ENCODE peak calls at places on chromosomes 4 and X, in four cellular contexts. One of them, this sample, is unnamed.

GRCh38 chr4:15847746-15848145 is 69.6 kb downstream of the CD38 start:
- DNase-seq in stimulated activated CD8-positive, alpha-beta memory T cell treated with anti-CD3 and anti-CD28 coated beads, Interleukin-15, amount 100 ng/mL, for 48 hours: no peak
- DNase-seq in RPMI7951: no peak
- DNase-seq in NCI-H1105 treated with DMSO at 0.1 percent for 48 hours: no peak
- DNase-seq in this sample: no peak

GRCh38 chrX:33817266-33817665 is 314.8 kb downstream of the FAM47A start:
- DNase-seq in stimulated activated CD8-positive, alpha-beta memory T cell treated with anti-CD3 and anti-CD28 coated beads, Interleukin-15, amount 100 ng/mL, for 48 hours: no peak
- DNase-seq in RPMI7951: no peak
- DNase-seq in NCI-H1105 treated with DMSO at 0.1 percent for 48 hours: no peak
- DNase-seq in this sample: no peak

GRCh38 chr4:79626102-79626501 is 218.1 kb upstream of the GK2 start:
- DNase-seq in stimulated activated CD8-positive, alpha-beta memory T cell treated with anti-CD3 and anti-CD28 coated beads, Interleukin-15, amount 100 ng/mL, for 48 hours: no peak
- DNase-seq in RPMI7951: no peak
- DNase-seq in NCI-H1105 treated with DMSO at 0.1 percent for 48 hours: no peak
- DNase-seq in this sample: no peak

GRCh38 chr4:38753021-38753806 is 29.6 kb downstream of the TLR10 start:
- DNase-seq in stimulated activated CD8-positive, alpha-beta memory T cell treated with anti-CD3 and anti-CD28 coated beads, Interleukin-15, amount 100 ng/mL, for 48 hours: no peak
- DNase-seq in RPMI7951: peak
- DNase-seq in NCI-H1105 treated with DMSO at 0.1 percent for 48 hours: no peak
- DNase-seq in this sample: peak

GRCh38 chr4:88823058-88823919 is 125.7 kb upstream of the NAP1L5 start:
- DNase-seq in stimulated activated CD8-positive, alpha-beta memory T cell treated with anti-CD3 and anti-CD28 coated beads, Interleukin-15, amount 100 ng/mL, for 48 hours: peak
- DNase-seq in RPMI7951: peak
- DNase-seq in NCI-H1105 treated with DMSO at 0.1 percent for 48 hours: peak
- DNase-seq in this sample: peak

GRCh38 chrX:41933546-41933945 is 10.2 kb upstream of the CASK start:
- DNase-seq in stimulated activated CD8-positive, alpha-beta memory T cell treated with anti-CD3 and anti-CD28 coated beads, Interleukin-15, amount 100 ng/mL, for 48 hours: no peak
- DNase-seq in RPMI7951: no peak
- DNase-seq in NCI-H1105 treated with DMSO at 0.1 percent for 48 hours: no peak
- DNase-seq in this sample: no peak

GRCh38 chr4:113335771-113336170 is 286.3 kb downstream of the ANK2 start:
- DNase-seq in stimulated activated CD8-positive, alpha-beta memory T cell treated with anti-CD3 and anti-CD28 coated beads, Interleukin-15, amount 100 ng/mL, for 48 hours: no peak
- DNase-seq in RPMI7951: no peak
- DNase-seq in NCI-H1105 treated with DMSO at 0.1 percent for 48 hours: no peak
- DNase-seq in this sample: no peak

GRCh38 chr4:82681759-82682158 is 116.8 kb downstream of the SCD5 start:
- DNase-seq in stimulated activated CD8-positive, alpha-beta memory T cell treated with anti-CD3 and anti-CD28 coated beads, Interleukin-15, amount 100 ng/mL, for 48 hours: no peak
- DNase-seq in RPMI7951: no peak
- DNase-seq in NCI-H1105 treated with DMSO at 0.1 percent for 48 hours: no peak
- DNase-seq in this sample: no peak

GRCh38 chrX:26915064-26915463 is 548.1 kb downstream of the PPP4R3C start:
- DNase-seq in stimulated activated CD8-positive, alpha-beta memory T cell treated with anti-CD3 and anti-CD28 coated beads, Interleukin-15, amount 100 ng/mL, for 48 hours: no peak
- DNase-seq in RPMI7951: no peak
- DNase-seq in NCI-H1105 treated with DMSO at 0.1 percent for 48 hours: no peak
- DNase-seq in this sample: no peak

GRCh38 chr4:148151797-148152196 is 290.4 kb downstream of the NR3C2 start:
- DNase-seq in stimulated activated CD8-positive, alpha-beta memory T cell treated with anti-CD3 and anti-CD28 coated beads, Interleukin-15, amount 100 ng/mL, for 48 hours: no peak
- DNase-seq in RPMI7951: no peak
- DNase-seq in NCI-H1105 treated with DMSO at 0.1 percent for 48 hours: peak
- DNase-seq in this sample: no peak

GRCh38 chr4:89303177-89303576 is 4.4 kb downstream of the GPRIN3 start:
- DNase-seq in stimulated activated CD8-positive, alpha-beta memory T cell treated with anti-CD3 and anti-CD28 coated beads, Interleukin-15, amount 100 ng/mL, for 48 hours: no peak
- DNase-seq in RPMI7951: no peak
- DNase-seq in NCI-H1105 treated with DMSO at 0.1 percent for 48 hours: no peak
- DNase-seq in this sample: no peak

GRCh38 chr4:140790765-140791164 is 34.6 kb upstream of the TBC1D9 start:
- DNase-seq in stimulated activated CD8-positive, alpha-beta memory T cell treated with anti-CD3 and anti-CD28 coated beads, Interleukin-15, amount 100 ng/mL, for 48 hours: no peak
- DNase-seq in RPMI7951: no peak
- DNase-seq in NCI-H1105 treated with DMSO at 0.1 percent for 48 hours: no peak
- DNase-seq in this sample: no peak

GRCh38 chrX:93985621-93986020 is 311.6 kb downstream of the FAM133A start:
- DNase-seq in stimulated activated CD8-positive, alpha-beta memory T cell treated with anti-CD3 and anti-CD28 coated beads, Interleukin-15, amount 100 ng/mL, for 48 hours: no peak
- DNase-seq in RPMI7951: peak
- DNase-seq in NCI-H1105 treated with DMSO at 0.1 percent for 48 hours: no peak
- DNase-seq in this sample: no peak

GRCh38 chr4:3304831-3305609 is 12.2 kb downstream of the RGS12 start:
- DNase-seq in stimulated activated CD8-positive, alpha-beta memory T cell treated with anti-CD3 and anti-CD28 coated beads, Interleukin-15, amount 100 ng/mL, for 48 hours: no peak
- DNase-seq in RPMI7951: no peak
- DNase-seq in NCI-H1105 treated with DMSO at 0.1 percent for 48 hours: no peak
- DNase-seq in this sample: no peak

GRCh38 chr4:81756973-81757372 is 285.3 kb upstream of the RASGEF1B start:
- DNase-seq in stimulated activated CD8-positive, alpha-beta memory T cell treated with anti-CD3 and anti-CD28 coated beads, Interleukin-15, amount 100 ng/mL, for 48 hours: no peak
- DNase-seq in RPMI7951: no peak
- DNase-seq in NCI-H1105 treated with DMSO at 0.1 percent for 48 hours: no peak
- DNase-seq in this sample: no peak

GRCh38 chrX:134604701-134605271 is 53.5 kb downstream of the PLAC1 start:
- DNase-seq in stimulated activated CD8-positive, alpha-beta memory T cell treated with anti-CD3 and anti-CD28 coated beads, Interleukin-15, amount 100 ng/mL, for 48 hours: no peak
- DNase-seq in RPMI7951: peak
- DNase-seq in NCI-H1105 treated with DMSO at 0.1 percent for 48 hours: peak
- DNase-seq in this sample: no peak

GRCh38 chrX:142214081-142214480 is 9.0 kb upstream of the MAGEC2 start:
- DNase-seq in stimulated activated CD8-positive, alpha-beta memory T cell treated with anti-CD3 and anti-CD28 coated beads, Interleukin-15, amount 100 ng/mL, for 48 hours: no peak
- DNase-seq in RPMI7951: no peak
- DNase-seq in NCI-H1105 treated with DMSO at 0.1 percent for 48 hours: no peak
- DNase-seq in this sample: no peak

GRCh38 chr4:76547167-76547760 is 112.2 kb downstream of the SHROOM3 start:
- DNase-seq in stimulated activated CD8-positive, alpha-beta memory T cell treated with anti-CD3 and anti-CD28 coated beads, Interleukin-15, amount 100 ng/mL, for 48 hours: no peak
- DNase-seq in RPMI7951: peak
- DNase-seq in NCI-H1105 treated with DMSO at 0.1 percent for 48 hours: no peak
- DNase-seq in this sample: no peak

GRCh38 chr4:82017680-82018079 is 356.1 kb downstream of the HNRNPD start:
- DNase-seq in stimulated activated CD8-positive, alpha-beta memory T cell treated with anti-CD3 and anti-CD28 coated beads, Interleukin-15, amount 100 ng/mL, for 48 hours: no peak
- DNase-seq in RPMI7951: peak
- DNase-seq in NCI-H1105 treated with DMSO at 0.1 percent for 48 hours: no peak
- DNase-seq in this sample: no peak

GRCh38 chr4:183417356-183417755 is 27.1 kb upstream of the CDKN2AIP start:
- DNase-seq in stimulated activated CD8-positive, alpha-beta memory T cell treated with anti-CD3 and anti-CD28 coated beads, Interleukin-15, amount 100 ng/mL, for 48 hours: no peak
- DNase-seq in RPMI7951: no peak
- DNase-seq in NCI-H1105 treated with DMSO at 0.1 percent for 48 hours: no peak
- DNase-seq in this sample: no peak

GRCh38 chr4:137956256-137956655 is 285.9 kb downstream of the SLC7A11 start:
- DNase-seq in stimulated activated CD8-positive, alpha-beta memory T cell treated with anti-CD3 and anti-CD28 coated beads, Interleukin-15, amount 100 ng/mL, for 48 hours: no peak
- DNase-seq in RPMI7951: no peak
- DNase-seq in NCI-H1105 treated with DMSO at 0.1 percent for 48 hours: no peak
- DNase-seq in this sample: no peak

GRCh38 chr4:84479663-84480062 is 19.4 kb downstream of the NKX6-1 start:
- DNase-seq in stimulated activated CD8-positive, alpha-beta memory T cell treated with anti-CD3 and anti-CD28 coated beads, Interleukin-15, amount 100 ng/mL, for 48 hours: no peak
- DNase-seq in RPMI7951: no peak
- DNase-seq in NCI-H1105 treated with DMSO at 0.1 percent for 48 hours: no peak
- DNase-seq in this sample: no peak

This sample was measured in thoracic aorta.